ENCODE peak calls at places on chromosomes 1 and 21, in four cellular contexts. J, G, H and R are unnamed samples.

GRCh38 chr1:234897365-234897699 is 231.3 kb downstream of the TOMM20 start:
- DNase-seq in J (no peak), G (no peak), H (no peak), R (no peak)

GRCh38 chr21:45876381-45877159 is 105.0 kb upstream of the COL6A1 start:
- DNase-seq in J (no peak), G (no peak), H (no peak), R (no peak)

GRCh38 chr21:37503848-37504467 is 137.4 kb downstream of the DYRK1A start:
- DNase-seq in J (no peak), G (no peak), H (peak), R (no peak)

GRCh38 chr21:34836933-34837505 is 168.2 kb downstream of the CLIC6 start:
- DNase-seq in J (no peak), G (no peak), H (no peak), R (no peak)

GRCh38 chr1:5667513-5668325 is 324.5 kb downstream of the NPHP4 start:
- DNase-seq in J (no peak), G (no peak), H (no peak), R (no peak)

GRCh38 chr1:37602750-37603694 is 7.3 kb upstream of the GNL2 start:
- DNase-seq in J (peak), G (no peak), H (peak), R (peak)

GRCh38 chr1:59204001-59204400 is 92.9 kb upstream of the FGGY start:
- DNase-seq in J (no peak), G (no peak), H (peak), R (no peak)

GRCh38 chr1:164563821-164564251 is 4.9 kb downstream of the PBX1 start:
- DNase-seq in J (no peak), G (no peak), H (no peak), R (no peak)

GRCh38 chr1:224357626-224358124 is 996 bp downstream of the CNIH4 start:
- DNase-seq in J (peak), G (no peak), H (peak), R (peak)

GRCh38 chr1:154765970-154766369 is 104.1 kb downstream of the KCNN3 start:
- DNase-seq in J (peak), G (no peak), H (peak), R (peak)

GRCh38 chr1:161792740-161793139 is 26.6 kb downstream of the ATF6 start:
- DNase-seq in J (peak), G (no peak), H (peak), R (peak)

GRCh38 chr1:65164633-65165032 is 16.6 kb downstream of the AK4 start:
- DNase-seq in J (no peak), G (no peak), H (peak), R (no peak)

GRCh38 chr1:70633004-70633403 is 221.9 kb downstream of the CTH start:
- DNase-seq in J (no peak), G (no peak), H (no peak), R (no peak)
- TF ChIP-seq RNF2 in J (no peak), G (no peak), H (no peak), R (no peak)

GRCh38 chr1:43936470-43937151 is 3.0 kb downstream of the ARTN start:
- DNase-seq in J (no peak), G (no peak), H (peak), R (no peak)
- TF ChIP-seq RNF2 in J (no peak), G (no peak), H (peak), R (no peak)

GRCh38 chr1:42852608-42852980 is 6.2 kb downstream of the ZNF691 start:
- DNase-seq in J (no peak), G (no peak), H (no peak), R (no peak)
- TF ChIP-seq RNF2 in J (no peak), G (no peak), H (no peak), R (no peak)

GRCh38 chr1:69510026-69510425 is 57.7 kb upstream of the LRRC7 start:
- DNase-seq in J (no peak), G (no peak), H (no peak), R (no peak)

GRCh38 chr1:69518991-69519390 is 48.7 kb upstream of the LRRC7 start:
- DNase-seq in J (no peak), G (no peak), H (no peak), R (no peak)

GRCh38 chr1:69511426-69512192 is 56.1 kb upstream of the LRRC7 start:
- DNase-seq in J (no peak), G (no peak), H (no peak), R (no peak)

GRCh38 chr1:69513621-69514020 is 54.1 kb upstream of the LRRC7 start:
- DNase-seq in J (no peak), G (no peak), H (no peak), R (no peak)
- TF ChIP-seq RNF2 in J (no peak), G (no peak), H (no peak), R (no peak)

DNA sequence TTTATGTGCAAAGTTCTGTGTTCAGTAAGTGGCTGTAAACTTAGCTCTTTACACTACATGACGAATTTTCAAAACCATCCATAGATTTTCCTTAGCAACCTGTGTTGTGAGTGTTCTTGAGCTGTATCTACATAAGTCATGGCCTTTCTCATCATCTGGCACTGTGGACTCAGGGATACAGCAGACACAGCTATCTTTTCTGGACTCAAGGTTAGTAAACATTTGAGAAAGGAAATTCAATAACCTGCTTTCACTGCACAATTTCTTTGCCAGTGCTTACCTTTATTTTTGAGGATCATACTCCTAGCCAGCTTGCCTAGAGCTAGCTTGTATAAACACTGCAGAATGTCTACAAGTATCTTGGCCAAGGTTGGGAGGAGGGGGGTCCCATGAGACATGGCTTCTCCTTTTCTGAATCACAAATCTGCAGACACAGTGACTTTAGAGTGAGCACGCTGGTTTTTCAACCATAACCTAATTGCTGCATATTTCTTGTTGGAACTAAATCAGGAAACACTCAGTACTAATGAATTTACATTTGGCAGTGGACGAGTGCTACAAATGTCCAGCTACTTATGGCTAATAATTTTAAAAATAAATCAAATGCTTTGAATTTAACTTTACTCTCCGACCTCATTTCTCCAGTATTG is 27.2 kb downstream of the ADAMTS5 start:
- DNase-seq in J (no peak), G (no peak), H (no peak), R (no peak)
- TF ChIP-seq RNF2 in J (no peak), G (no peak), H (no peak), R (no peak)